ENCODE peak calls at places on chromosomes 7 and 10, in nine cellular contexts. One of them, this sample, is unnamed.

GRCh38 chr7:82050134-82050533 is 280.3 kb upstream of the HGF start:
- DNase-seq in mesothelial cell of epicardium: no peak
- DNase-seq in IMR-90: peak; percentile 91
- DNase-seq in epithelial cell of esophagus: peak; percentile 80
- DNase-seq in GM23338: peak; percentile 6
- DNase-seq in upper lobe of right lung: no peak
- DNase-seq in psoas muscle: no peak
- DNase-seq in CD8-positive, alpha-beta T cell: no peak
- DNase-seq in PC-9: peak; percentile 82
- DNase-seq in this sample: no peak

GRCh38 chr10:29658984-29659769 is 24.4 kb upstream of the SVIL start:
- DNase-seq in mesothelial cell of epicardium: no peak
- DNase-seq in IMR-90: peak; percentile 100
- DNase-seq in epithelial cell of esophagus: peak; percentile 98
- DNase-seq in GM23338: no peak
- DNase-seq in upper lobe of right lung: peak; percentile 76
- DNase-seq in psoas muscle: peak; percentile 63
- DNase-seq in CD8-positive, alpha-beta T cell: peak; percentile 67
- DNase-seq in PC-9: peak; percentile 97
- DNase-seq in this sample: no peak

GRCh38 chr10:93666030-93666429 is 36.4 kb downstream of the FRA10AC1 start:
- DNase-seq in mesothelial cell of epicardium: no peak
- DNase-seq in IMR-90: no peak
- DNase-seq in epithelial cell of esophagus: no peak
- DNase-seq in GM23338: no peak
- DNase-seq in upper lobe of right lung: no peak
- DNase-seq in psoas muscle: no peak
- DNase-seq in CD8-positive, alpha-beta T cell: no peak
- DNase-seq in PC-9: no peak
- DNase-seq in this sample: no peak

GRCh38 chr10:16777473-16778370 is 39.5 kb downstream of the RSU1 start:
- DNase-seq in mesothelial cell of epicardium: no peak
- DNase-seq in IMR-90: peak; percentile 63
- DNase-seq in epithelial cell of esophagus: peak; percentile 61
- DNase-seq in GM23338: peak; percentile 85
- DNase-seq in upper lobe of right lung: no peak
- DNase-seq in psoas muscle: no peak
- DNase-seq in CD8-positive, alpha-beta T cell: peak; percentile 50
- DNase-seq in PC-9: no peak
- DNase-seq in this sample: no peak

GRCh38 chr10:36538945-36539586 is 586.3 kb upstream of the ANKRD30A start:
- DNase-seq in mesothelial cell of epicardium: no peak
- DNase-seq in IMR-90: peak; percentile 87
- DNase-seq in epithelial cell of esophagus: peak; percentile 67
- DNase-seq in GM23338: no peak
- DNase-seq in upper lobe of right lung: no peak
- DNase-seq in psoas muscle: no peak
- DNase-seq in CD8-positive, alpha-beta T cell: no peak
- DNase-seq in PC-9: peak; percentile 34
- DNase-seq in this sample: no peak

GRCh38 chr10:70588255-70588654 is 14.3 kb downstream of the PRF1 start:
- DNase-seq in mesothelial cell of epicardium: no peak
- DNase-seq in IMR-90: no peak
- DNase-seq in epithelial cell of esophagus: no peak
- DNase-seq in GM23338: no peak
- DNase-seq in upper lobe of right lung: no peak
- DNase-seq in psoas muscle: no peak
- DNase-seq in CD8-positive, alpha-beta T cell: no peak
- DNase-seq in PC-9: no peak
- DNase-seq in this sample: no peak

GRCh38 chr7:8176370-8177081 is 85.4 kb downstream of the ICA1 start:
- DNase-seq in mesothelial cell of epicardium: no peak
- DNase-seq in IMR-90: no peak
- DNase-seq in epithelial cell of esophagus: no peak
- DNase-seq in GM23338: no peak
- DNase-seq in upper lobe of right lung: no peak
- DNase-seq in psoas muscle: no peak
- DNase-seq in CD8-positive, alpha-beta T cell: peak; percentile 82
- DNase-seq in PC-9: no peak
- DNase-seq in this sample: no peak

GRCh38 chr10:107577226-107577625 is 412.7 kb upstream of the SORCS1 start:
- DNase-seq in mesothelial cell of epicardium: no peak
- DNase-seq in IMR-90: no peak
- DNase-seq in epithelial cell of esophagus: no peak
- DNase-seq in GM23338: no peak
- DNase-seq in upper lobe of right lung: no peak
- DNase-seq in psoas muscle: no peak
- DNase-seq in CD8-positive, alpha-beta T cell: no peak
- DNase-seq in PC-9: no peak
- DNase-seq in this sample: no peak

GRCh38 chr7:115748123-115748738 is 282.3 kb downstream of the TFEC start:
- DNase-seq in mesothelial cell of epicardium: no peak
- DNase-seq in IMR-90: peak; percentile 8
- DNase-seq in epithelial cell of esophagus: peak; percentile 16
- DNase-seq in GM23338: peak; percentile 36
- DNase-seq in upper lobe of right lung: no peak
- DNase-seq in psoas muscle: no peak
- DNase-seq in CD8-positive, alpha-beta T cell: no peak
- DNase-seq in PC-9: no peak
- DNase-seq in this sample: no peak

GRCh38 chr7:21368317-21368716 is 59.6 kb upstream of the SP4 start:
- DNase-seq in mesothelial cell of epicardium: no peak
- DNase-seq in IMR-90: no peak
- DNase-seq in epithelial cell of esophagus: no peak
- DNase-seq in GM23338: no peak
- DNase-seq in upper lobe of right lung: no peak
- DNase-seq in psoas muscle: no peak
- DNase-seq in CD8-positive, alpha-beta T cell: no peak
- DNase-seq in PC-9: no peak
- DNase-seq in this sample: no peak

GRCh38 chr10:78578929-78579328 is 489.8 kb upstream of the ZMIZ1 start:
- DNase-seq in mesothelial cell of epicardium: no peak
- DNase-seq in IMR-90: peak; percentile 43
- DNase-seq in epithelial cell of esophagus: peak; percentile 21
- DNase-seq in GM23338: no peak
- DNase-seq in upper lobe of right lung: peak; percentile 72
- DNase-seq in psoas muscle: no peak
- DNase-seq in CD8-positive, alpha-beta T cell: no peak
- DNase-seq in PC-9: no peak
- DNase-seq in this sample: no peak

GRCh38 chr10:6067457-6067856 is 5.3 kb upstream of the IL2RA start:
- DNase-seq in mesothelial cell of epicardium: no peak
- DNase-seq in IMR-90: no peak
- DNase-seq in epithelial cell of esophagus: no peak
- DNase-seq in GM23338: no peak
- DNase-seq in upper lobe of right lung: no peak
- DNase-seq in psoas muscle: no peak
- DNase-seq in CD8-positive, alpha-beta T cell: peak; percentile 38
- DNase-seq in PC-9: no peak
- DNase-seq in this sample: no peak

GRCh38 chr7:40815512-40815911 is 680.7 kb downstream of the SUGCT start:
- DNase-seq in mesothelial cell of epicardium: no peak
- DNase-seq in IMR-90: peak; percentile 81
- DNase-seq in epithelial cell of esophagus: peak; percentile 92
- DNase-seq in GM23338: no peak
- DNase-seq in upper lobe of right lung: no peak
- DNase-seq in psoas muscle: no peak
- DNase-seq in CD8-positive, alpha-beta T cell: no peak
- DNase-seq in PC-9: no peak
- DNase-seq in this sample: no peak

GRCh38 chr10:1544929-1545328 is 192.4 kb downstream of the ADARB2 start:
- DNase-seq in mesothelial cell of epicardium: no peak
- DNase-seq in IMR-90: no peak
- DNase-seq in epithelial cell of esophagus: no peak
- DNase-seq in GM23338: no peak
- DNase-seq in upper lobe of right lung: no peak
- DNase-seq in psoas muscle: no peak
- DNase-seq in CD8-positive, alpha-beta T cell: no peak
- DNase-seq in PC-9: no peak
- DNase-seq in this sample: no peak

GRCh38 chr7:54968018-54968417 is 50.8 kb upstream of the EGFR start:
- DNase-seq in mesothelial cell of epicardium: no peak
- DNase-seq in IMR-90: no peak
- DNase-seq in epithelial cell of esophagus: no peak
- DNase-seq in GM23338: peak; percentile 10
- DNase-seq in upper lobe of right lung: no peak
- DNase-seq in psoas muscle: no peak
- DNase-seq in CD8-positive, alpha-beta T cell: no peak
- DNase-seq in PC-9: no peak
- DNase-seq in this sample: no peak

GRCh38 chr10:11760861-11761260 is 18.7 kb downstream of the ECHDC3 start:
- DNase-seq in mesothelial cell of epicardium: no peak
- DNase-seq in IMR-90: no peak
- DNase-seq in epithelial cell of esophagus: no peak
- DNase-seq in GM23338: no peak
- DNase-seq in upper lobe of right lung: peak; percentile 22
- DNase-seq in psoas muscle: no peak
- DNase-seq in CD8-positive, alpha-beta T cell: no peak
- DNase-seq in PC-9: no peak
- DNase-seq in this sample: no peak

GRCh38 chr7:55024776-55025175 is 6.0 kb downstream of the EGFR start:
- DNase-seq in mesothelial cell of epicardium: no peak
- DNase-seq in IMR-90: peak; percentile 65
- DNase-seq in epithelial cell of esophagus: peak; percentile 37
- DNase-seq in GM23338: no peak
- DNase-seq in upper lobe of right lung: no peak
- DNase-seq in psoas muscle: no peak
- DNase-seq in CD8-positive, alpha-beta T cell: no peak
- DNase-seq in PC-9: no peak
- DNase-seq in this sample: no peak

GRCh38 chr7:42097756-42098155 is 139.3 kb downstream of the GLI3 start:
- DNase-seq in mesothelial cell of epicardium: no peak
- DNase-seq in IMR-90: peak; percentile 89
- DNase-seq in epithelial cell of esophagus: peak; percentile 96
- DNase-seq in GM23338: no peak
- DNase-seq in upper lobe of right lung: no peak
- DNase-seq in psoas muscle: no peak
- DNase-seq in CD8-positive, alpha-beta T cell: no peak
- DNase-seq in PC-9: no peak
- DNase-seq in this sample: no peak

GRCh38 chr7:110607050-110607862 is 483.7 kb upstream of the LRRN3 start:
- DNase-seq in mesothelial cell of epicardium: no peak
- DNase-seq in IMR-90: no peak
- DNase-seq in epithelial cell of esophagus: no peak
- DNase-seq in GM23338: no peak
- DNase-seq in upper lobe of right lung: no peak
- DNase-seq in psoas muscle: no peak
- DNase-seq in CD8-positive, alpha-beta T cell: no peak
- DNase-seq in PC-9: no peak
- DNase-seq in this sample: no peak

DNA sequence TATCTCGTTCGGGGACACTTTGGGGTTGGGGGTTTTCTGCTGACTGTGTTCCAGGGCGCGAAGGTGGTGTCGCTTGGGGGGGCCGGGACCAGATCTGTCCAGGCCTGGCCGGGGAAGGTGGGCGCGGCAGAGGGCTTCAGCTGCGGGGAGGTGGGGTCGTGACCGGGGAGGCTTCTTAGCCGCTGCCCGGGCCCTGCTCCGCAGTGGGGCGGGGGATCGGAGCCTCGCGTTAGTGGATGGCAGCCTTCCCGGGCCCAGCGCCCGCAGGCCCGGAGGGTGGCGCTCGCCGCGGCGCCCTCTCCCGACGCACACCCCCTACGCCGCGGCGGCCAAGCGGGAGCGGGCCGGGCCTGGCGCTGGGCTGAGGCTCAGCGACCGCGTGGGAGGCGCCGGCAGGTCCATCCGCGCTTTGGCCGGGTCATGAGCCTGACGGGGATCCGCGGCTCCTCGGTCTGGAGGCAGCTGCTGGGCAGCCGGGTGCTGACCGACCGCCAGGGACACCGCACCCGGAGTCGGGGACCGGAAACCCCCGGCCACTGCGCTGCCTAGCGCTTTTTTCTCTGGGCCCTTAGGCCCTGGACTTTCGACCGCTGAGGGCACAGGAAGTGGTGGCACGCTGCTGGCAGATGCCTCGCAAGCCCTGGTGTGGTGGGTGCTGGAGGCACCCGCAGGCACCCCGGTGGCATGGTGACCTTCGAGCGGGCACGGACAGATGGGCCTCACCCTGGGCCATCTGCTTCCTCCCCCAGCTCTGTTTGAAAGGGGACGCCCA is 1.2 kb downstream of the AGAP3 start:
- DNase-seq in mesothelial cell of epicardium: no peak
- DNase-seq in IMR-90: peak; percentile 52
- DNase-seq in epithelial cell of esophagus: peak; percentile 68
- DNase-seq in GM23338: no peak
- DNase-seq in upper lobe of right lung: peak; percentile 87
- DNase-seq in psoas muscle: peak; percentile 75
- DNase-seq in CD8-positive, alpha-beta T cell: no peak
- DNase-seq in PC-9: no peak
- DNase-seq in this sample: no peak
- TF ChIP-seq CTCF in mesothelial cell of epicardium: no peak
- TF ChIP-seq CTCF in IMR-90: peak; percentile 48
- TF ChIP-seq CTCF in epithelial cell of esophagus: no peak
- TF ChIP-seq CTCF in GM23338: no peak
- TF ChIP-seq CTCF in upper lobe of right lung: peak; percentile 33
- TF ChIP-seq CTCF in psoas muscle: peak; percentile 29
- TF ChIP-seq CTCF in CD8-positive, alpha-beta T cell: no peak
- TF ChIP-seq CTCF in PC-9: peak; percentile 22
- TF ChIP-seq CTCF in this sample: peak; percentile 52

GRCh38 chr10:49061667-49062066 is 53.7 kb downstream of the VSTM4 start:
- DNase-seq in mesothelial cell of epicardium: no peak
- DNase-seq in IMR-90: no peak
- DNase-seq in epithelial cell of esophagus: no peak
- DNase-seq in GM23338: no peak
- DNase-seq in upper lobe of right lung: no peak
- DNase-seq in psoas muscle: no peak
- DNase-seq in CD8-positive, alpha-beta T cell: no peak
- DNase-seq in PC-9: no peak
- DNase-seq in this sample: no peak
- TF ChIP-seq CTCF in mesothelial cell of epicardium: no peak
- TF ChIP-seq CTCF in IMR-90: no peak
- TF ChIP-seq CTCF in epithelial cell of esophagus: no peak
- TF ChIP-seq CTCF in GM23338: no peak
- TF ChIP-seq CTCF in upper lobe of right lung: no peak
- TF ChIP-seq CTCF in psoas muscle: no peak
- TF ChIP-seq CTCF in CD8-positive, alpha-beta T cell: no peak
- TF ChIP-seq CTCF in PC-9: no peak
- TF ChIP-seq CTCF in this sample: no peak

GRCh38 chr10:64379898-64380297 is 858.7 kb downstream of the REEP3 start:
- DNase-seq in mesothelial cell of epicardium: no peak
- DNase-seq in IMR-90: no peak
- DNase-seq in epithelial cell of esophagus: no peak
- DNase-seq in GM23338: peak; percentile 21
- DNase-seq in upper lobe of right lung: no peak
- DNase-seq in psoas muscle: no peak
- DNase-seq in CD8-positive, alpha-beta T cell: no peak
- DNase-seq in PC-9: no peak
- DNase-seq in this sample: no peak

GRCh38 chr10:64376169-64376568 is 855.0 kb downstream of the REEP3 start:
- DNase-seq in mesothelial cell of epicardium: no peak
- DNase-seq in IMR-90: no peak
- DNase-seq in epithelial cell of esophagus: no peak
- DNase-seq in GM23338: peak; percentile 51
- DNase-seq in upper lobe of right lung: no peak
- DNase-seq in psoas muscle: no peak
- DNase-seq in CD8-positive, alpha-beta T cell: no peak
- DNase-seq in PC-9: no peak
- DNase-seq in this sample: no peak
- TF ChIP-seq CTCF in mesothelial cell of epicardium: no peak
- TF ChIP-seq CTCF in IMR-90: no peak
- TF ChIP-seq CTCF in epithelial cell of esophagus: no peak
- TF ChIP-seq CTCF in GM23338: peak; percentile 52
- TF ChIP-seq CTCF in upper lobe of right lung: no peak
- TF ChIP-seq CTCF in psoas muscle: no peak
- TF ChIP-seq CTCF in CD8-positive, alpha-beta T cell: no peak
- TF ChIP-seq CTCF in PC-9: no peak
- TF ChIP-seq CTCF in this sample: no peak

GRCh38 chr7:31051598-31052503 is at the start of gene ADCYAP1R1:
- DNase-seq in mesothelial cell of epicardium: no peak
- DNase-seq in IMR-90: no peak
- DNase-seq in epithelial cell of esophagus: no peak
- DNase-seq in GM23338: peak; percentile 85
- DNase-seq in upper lobe of right lung: no peak
- DNase-seq in psoas muscle: peak; percentile 37
- DNase-seq in CD8-positive, alpha-beta T cell: no peak
- DNase-seq in PC-9: no peak
- DNase-seq in this sample: no peak
- TF ChIP-seq CTCF in mesothelial cell of epicardium: no peak
- TF ChIP-seq CTCF in IMR-90: no peak
- TF ChIP-seq CTCF in epithelial cell of esophagus: no peak
- TF ChIP-seq CTCF in GM23338: no peak
- TF ChIP-seq CTCF in upper lobe of right lung: no peak
- TF ChIP-seq CTCF in psoas muscle: no peak
- TF ChIP-seq CTCF in CD8-positive, alpha-beta T cell: no peak
- TF ChIP-seq CTCF in PC-9: no peak
- TF ChIP-seq CTCF in this sample: peak; percentile 57

This sample was measured in type B pancreatic cell.